ENCODE peak calls at places on chromosomes 4 and X, in six cellular contexts. P, G, K, J, S and Z are unnamed samples.
A peak's percentile ranks its signal among the peaks of the same experiment; 100 is the strongest.

GRCh38 chr4:43331226-43332078 is 438.9 kb downstream of the GRXCR1 start:
- DNase-seq in P (peak; percentile 62), G (peak; percentile 1), K (no peak), J (peak; percentile 89), S (peak; percentile 30), Z (no peak)

GRCh38 chrX:66163849-66164401 is at the start of gene HEPH:
- DNase-seq in P (no peak), G (no peak), K (no peak), J (peak; percentile 63), S (peak; percentile 3), Z (no peak)

GRCh38 chr4:187666634-187667033 is 328.9 kb upstream of the ZFP42 start:
- DNase-seq in P (peak; percentile 12), G (no peak), K (no peak), J (peak; percentile 1), S (no peak), Z (no peak)

GRCh38 chrX:78769356-78769755 is 21.8 kb downstream of the LPAR4 start:
- DNase-seq in P (no peak), G (no peak), K (no peak), J (no peak), S (no peak), Z (no peak)

GRCh38 chr4:168656055-168656660 is 159.3 kb downstream of the PALLD start:
- DNase-seq in P (peak; percentile 91), G (peak; percentile 69), K (no peak), J (peak; percentile 95), S (peak; percentile 95), Z (no peak)

GRCh38 chrX:101658661-101659477 is 781 bp downstream of the ARMCX2 start:
- DNase-seq in P (peak; percentile 28), G (peak; percentile 64), K (peak; percentile 27), J (peak; percentile 76), S (peak; percentile 58), Z (peak; percentile 67)

GRCh38 chr4:83922419-83922818 is 386.5 kb downstream of the GPAT3 start:
- DNase-seq in P (no peak), G (no peak), K (no peak), J (no peak), S (no peak), Z (no peak)

GRCh38 chr4:94413085-94413685 is 38.6 kb upstream of the PDLIM5 start:
- DNase-seq in P (peak; percentile 85), G (peak; percentile 14), K (no peak), J (peak; percentile 7), S (peak; percentile 33), Z (no peak)

GRCh38 chr4:178778500-178778899 is 1336.3 kb upstream of the AGA start:
- DNase-seq in P (no peak), G (no peak), K (no peak), J (no peak), S (no peak), Z (no peak)

GRCh38 chrX:78199851-78200250 is 60.4 kb upstream of the TAF9B start:
- DNase-seq in P (peak; percentile 2), G (peak; percentile 12), K (no peak), J (peak; percentile 26), S (peak; percentile 35), Z (no peak)

GRCh38 chr4:76955187-76955586 is 5.6 kb downstream of the SEPTIN11 start:
- DNase-seq in P (peak; percentile 96), G (peak; percentile 43), K (no peak), J (peak; percentile 76), S (peak; percentile 60), Z (no peak)

GRCh38 chrX:79270401-79270800 is 96.7 kb downstream of the ITM2A start:
- DNase-seq in P (no peak), G (no peak), K (peak; percentile 47), J (no peak), S (peak; percentile 3), Z (peak; percentile 16)

GRCh38 chr4:44017422-44017739 is 431.2 kb downstream of the KCTD8 start:
- DNase-seq in P (no peak), G (no peak), K (no peak), J (no peak), S (no peak), Z (no peak)

GRCh38 chrX:68183612-68184214 is 249.6 kb downstream of the OPHN1 start:
- DNase-seq in P (peak; percentile 43), G (peak; percentile 38), K (no peak), J (peak; percentile 51), S (peak; percentile 56), Z (no peak)

GRCh38 chr4:184386271-184386781 is 88.0 kb downstream of the IRF2 start:
- DNase-seq in P (no peak), G (no peak), K (no peak), J (no peak), S (no peak), Z (no peak)

GRCh38 chr4:41125558-41126311 is 88.6 kb downstream of the APBB2 start:
- DNase-seq in P (no peak), G (peak; percentile 20), K (no peak), J (no peak), S (peak; percentile 54), Z (no peak)

GRCh38 chrX:47607091-47607490 is 12.6 kb downstream of the SYN1 start:
- DNase-seq in P (peak; percentile 78), G (no peak), K (no peak), J (no peak), S (peak; percentile 60), Z (no peak)

GRCh38 chr4:2761035-2761923 is 5.1 kb upstream of the TNIP2 start:
- DNase-seq in P (peak; percentile 29), G (no peak), K (no peak), J (no peak), S (peak; percentile 41), Z (no peak)

GRCh38 chr4:7828926-7829325 is 110.7 kb downstream of the AFAP1 start:
- DNase-seq in P (peak; percentile 87), G (peak; percentile 74), K (no peak), J (peak; percentile 80), S (peak; percentile 84), Z (no peak)

GRCh38 chrX:9510366-9510765 is 45.5 kb downstream of the TBL1X start:
- DNase-seq in P (no peak), G (no peak), K (no peak), J (no peak), S (no peak), Z (no peak)

GRCh38 chr4:173370130-173370476 is 651 bp upstream of the SAP30 start:
- DNase-seq in P (no peak), G (no peak), K (peak; percentile 30), J (no peak), S (no peak), Z (peak; percentile 22)